ENCODE peak calls at places on chromosomes 1 and 21, in ten cellular contexts. Q, Z, H, T, G, P, V, C, W and B are unnamed samples.

GRCh38 chr1:172990598-172991215 is 60.0 kb downstream of the TNFSF18 start:
- DNase-seq in Q (peak), Z (no peak), H (no peak), T (no peak), G (no peak), P (no peak), V (no peak), C (peak), W (no peak), B (no peak)

GRCh38 chr1:41805771-41806471 is 112.8 kb downstream of the HIVEP3 start:
- DNase-seq in Q (no peak), Z (no peak), H (no peak), T (no peak), G (no peak), P (no peak), V (no peak), C (no peak), W (no peak), B (no peak)

GRCh38 chr1:184157396-184157747 is 105.8 kb downstream of the TSEN15 start:
- DNase-seq in Q (no peak), Z (no peak), H (no peak), T (no peak), G (no peak), P (no peak), V (no peak), C (no peak), W (no peak), B (no peak)

GRCh38 chr1:109231085-109231484 is 17.4 kb downstream of the SARS1 start:
- DNase-seq in Q (no peak), Z (no peak), H (no peak), T (no peak), G (no peak), P (no peak), V (no peak), C (no peak), W (no peak), B (no peak)

GRCh38 chr21:41703857-41704501 is 62.9 kb downstream of the RIPK4 start:
- DNase-seq in Q (no peak), Z (no peak), H (no peak), T (no peak), G (no peak), P (peak), V (no peak), C (no peak), W (no peak), B (no peak)

GRCh38 chr1:44103270-44104131 is 15.1 kb upstream of the KLF17 start:
- DNase-seq in Q (no peak), Z (peak), H (peak), T (no peak), G (no peak), P (no peak), V (no peak), C (no peak), W (no peak), B (no peak)

GRCh38 chr1:208799186-208799585 is 555.0 kb upstream of the PLXNA2 start:
- DNase-seq in Q (no peak), Z (no peak), H (no peak), T (no peak), G (no peak), P (no peak), V (no peak), C (no peak), W (no peak), B (no peak)

GRCh38 chr21:45636921-45637646 is 6.4 kb upstream of the PCBP3 start:
- DNase-seq in Q (no peak), Z (no peak), H (no peak), T (no peak), G (no peak), P (no peak), V (no peak), C (no peak), W (peak), B (no peak)